ENCODE peak calls at places on chromosome 17, in five cellular contexts. One of them, this sample, is unnamed.

GRCh38 chr17:19433240-19433639 is 22.2 kb downstream of the RNF112 start:
- DNase-seq in omental fat pad: no peak
- DNase-seq in ovary: no peak
- DNase-seq in SK-N-SH: no peak
- DNase-seq in GM13977: no peak
- DNase-seq in this sample: no peak

GRCh38 chr17:82299452-82299851 is 18.0 kb downstream of the CD7 start:
- DNase-seq in omental fat pad: no peak
- DNase-seq in ovary: no peak
- DNase-seq in SK-N-SH: no peak
- DNase-seq in GM13977: no peak
- DNase-seq in this sample: no peak

GRCh38 chr17:50266384-50267073 is 7.7 kb upstream of the TMEM92 start:
- DNase-seq in omental fat pad: no peak
- DNase-seq in ovary: peak; percentile 78
- DNase-seq in SK-N-SH: peak; percentile 82
- DNase-seq in GM13977: peak; percentile 17
- DNase-seq in this sample: peak; percentile 67

GRCh38 chr17:46764709-46765401 is 53.6 kb downstream of the WNT3 start:
- DNase-seq in omental fat pad: no peak
- DNase-seq in ovary: no peak
- DNase-seq in SK-N-SH: peak; percentile 59
- DNase-seq in GM13977: no peak
- DNase-seq in this sample: no peak

GRCh38 chr17:77506371-77506991 is 365.7 kb downstream of the SEC14L1 start:
- DNase-seq in omental fat pad: no peak
- DNase-seq in ovary: no peak
- DNase-seq in SK-N-SH: peak; percentile 36
- DNase-seq in GM13977: peak; percentile 7
- DNase-seq in this sample: no peak

GRCh38 chr17:2542456-2542855 is 30.8 kb upstream of the METTL16 start:
- DNase-seq in omental fat pad: no peak
- DNase-seq in ovary: no peak
- DNase-seq in SK-N-SH: no peak
- DNase-seq in GM13977: peak; percentile 44
- DNase-seq in this sample: no peak

GRCh38 chr17:56320443-56320842 is 167.2 kb downstream of the ANKFN1 start:
- DNase-seq in omental fat pad: no peak
- DNase-seq in ovary: no peak
- DNase-seq in SK-N-SH: no peak
- DNase-seq in GM13977: no peak
- DNase-seq in this sample: no peak

GRCh38 chr17:67712375-67712774 is 5.4 kb upstream of the NOL11 start:
- DNase-seq in omental fat pad: no peak
- DNase-seq in ovary: no peak
- DNase-seq in SK-N-SH: no peak
- DNase-seq in GM13977: no peak
- DNase-seq in this sample: no peak

GRCh38 chr17:32461498-32461852 is 17.2 kb downstream of the PSMD11 start:
- DNase-seq in omental fat pad: no peak
- DNase-seq in ovary: no peak
- DNase-seq in SK-N-SH: no peak
- DNase-seq in GM13977: no peak
- DNase-seq in this sample: no peak

GRCh38 chr17:12927001-12927400 is 90.8 kb downstream of the ELAC2 start:
- DNase-seq in omental fat pad: no peak
- DNase-seq in ovary: no peak
- DNase-seq in SK-N-SH: no peak
- DNase-seq in GM13977: no peak
- DNase-seq in this sample: no peak

GRCh38 chr17:66964930-66965800 is 658 bp downstream of the CACNG4 start:
- DNase-seq in omental fat pad: no peak
- DNase-seq in ovary: no peak
- DNase-seq in SK-N-SH: peak; percentile 99
- DNase-seq in GM13977: peak; percentile 87
- DNase-seq in this sample: no peak

GRCh38 chr17:50265212-50265611 is 9.1 kb upstream of the TMEM92 start:
- DNase-seq in omental fat pad: no peak
- DNase-seq in ovary: peak; percentile 19
- DNase-seq in SK-N-SH: peak; percentile 49
- DNase-seq in GM13977: no peak
- DNase-seq in this sample: no peak

GRCh38 chr17:83146347-83146746 is 66.9 kb downstream of the METRNL start:
- DNase-seq in omental fat pad: no peak
- DNase-seq in ovary: no peak
- DNase-seq in SK-N-SH: no peak
- DNase-seq in GM13977: no peak
- DNase-seq in this sample: no peak

GRCh38 chr17:20225162-20226115 is 216.3 kb downstream of the SPECC1 start:
- DNase-seq in omental fat pad: no peak
- DNase-seq in ovary: no peak
- DNase-seq in SK-N-SH: peak; percentile 14
- DNase-seq in GM13977: no peak
- DNase-seq in this sample: no peak

GRCh38 chr17:55710410-55710809 is 12.3 kb downstream of the TMEM100 start:
- DNase-seq in omental fat pad: no peak
- DNase-seq in ovary: no peak
- DNase-seq in SK-N-SH: no peak
- DNase-seq in GM13977: no peak
- DNase-seq in this sample: no peak

GRCh38 chr17:63452979-63453551 is 7.0 kb upstream of the CYB561 start:
- DNase-seq in omental fat pad: no peak
- DNase-seq in ovary: no peak
- DNase-seq in SK-N-SH: peak; percentile 32
- DNase-seq in GM13977: no peak
- DNase-seq in this sample: no peak

GRCh38 chr17:81553616-81554181 is 1.5 kb upstream of the FAAP100 start:
- DNase-seq in omental fat pad: no peak
- DNase-seq in ovary: peak; percentile 59
- DNase-seq in SK-N-SH: peak; percentile 83
- DNase-seq in GM13977: no peak
- DNase-seq in this sample: no peak

GRCh38 chr17:46158323-46159296 is 34.6 kb downstream of the KANSL1 start:
- DNase-seq in omental fat pad: no peak
- DNase-seq in ovary: no peak
- DNase-seq in SK-N-SH: no peak
- DNase-seq in GM13977: no peak
- DNase-seq in this sample: no peak

GRCh38 chr17:4969551-4970231 is 2.1 kb upstream of the SPAG7 start:
- DNase-seq in omental fat pad: no peak
- DNase-seq in ovary: no peak
- DNase-seq in SK-N-SH: no peak
- DNase-seq in GM13977: no peak
- DNase-seq in this sample: no peak

GRCh38 chr17:46878055-46878454 is 26.7 kb downstream of the WNT9B start:
- DNase-seq in omental fat pad: no peak
- DNase-seq in ovary: peak; percentile 19
- DNase-seq in SK-N-SH: no peak
- DNase-seq in GM13977: no peak
- DNase-seq in this sample: no peak

GRCh38 chr17:64992325-64992802 is 64.2 kb downstream of the GNA13 start:
- DNase-seq in omental fat pad: no peak
- DNase-seq in ovary: no peak
- DNase-seq in SK-N-SH: no peak
- DNase-seq in GM13977: no peak
- DNase-seq in this sample: no peak

GRCh38 chr17:56812971-56813388 is 20.7 kb downstream of the C17orf67 start:
- DNase-seq in omental fat pad: no peak
- DNase-seq in ovary: no peak
- DNase-seq in SK-N-SH: peak; percentile 55
- DNase-seq in GM13977: no peak
- DNase-seq in this sample: no peak

GRCh38 chr17:30586818-30587595 is 109.8 kb downstream of the GOSR1 start:
- DNase-seq in omental fat pad: no peak
- DNase-seq in ovary: no peak
- DNase-seq in SK-N-SH: no peak
- DNase-seq in GM13977: no peak
- DNase-seq in this sample: no peak

GRCh38 chr17:43169561-43170139 is 1.4 kb upstream of the NBR1 start:
- DNase-seq in omental fat pad: no peak
- DNase-seq in ovary: peak; percentile 48
- DNase-seq in SK-N-SH: peak; percentile 49
- DNase-seq in GM13977: peak; percentile 22
- DNase-seq in this sample: no peak

GRCh38 chr17:41421116-41421515 is 3.3 kb downstream of the KRT37 start:
- DNase-seq in omental fat pad: no peak
- DNase-seq in ovary: no peak
- DNase-seq in SK-N-SH: no peak
- DNase-seq in GM13977: no peak
- DNase-seq in this sample: no peak

GRCh38 chr17:14752007-14752406 is 451.1 kb downstream of the HS3ST3B1 start:
- DNase-seq in omental fat pad: no peak
- DNase-seq in ovary: no peak
- DNase-seq in SK-N-SH: no peak
- DNase-seq in GM13977: no peak
- DNase-seq in this sample: no peak

GRCh38 chr17:32314636-32315035 is 27.3 kb downstream of the C17orf75 start:
- DNase-seq in omental fat pad: no peak
- DNase-seq in ovary: no peak
- DNase-seq in SK-N-SH: no peak
- DNase-seq in GM13977: no peak
- DNase-seq in this sample: no peak

GRCh38 chr17:48554412-48555090 is 9.6 kb upstream of the HOXB2 start:
- DNase-seq in omental fat pad: no peak
- DNase-seq in ovary: no peak
- DNase-seq in SK-N-SH: no peak
- DNase-seq in GM13977: no peak
- DNase-seq in this sample: no peak

GRCh38 chr17:64155751-64156544 is 26.0 kb upstream of the ERN1 start:
- DNase-seq in omental fat pad: no peak
- DNase-seq in ovary: no peak
- DNase-seq in SK-N-SH: no peak
- DNase-seq in GM13977: no peak
- DNase-seq in this sample: no peak

GRCh38 chr17:56912105-56912999 is 1.5 kb downstream of the TRIM25 start:
- DNase-seq in omental fat pad: no peak
- DNase-seq in ovary: peak; percentile 62
- DNase-seq in SK-N-SH: no peak
- DNase-seq in GM13977: no peak
- DNase-seq in this sample: no peak

GRCh38 chr17:32755045-32755805 is 121.7 kb downstream of the MYO1D start:
- DNase-seq in omental fat pad: no peak
- DNase-seq in ovary: no peak
- DNase-seq in SK-N-SH: peak; percentile 66
- DNase-seq in GM13977: peak; percentile 46
- DNase-seq in this sample: no peak

GRCh38 chr17:68697850-68698313 is 96.7 kb upstream of the FAM20A start:
- DNase-seq in omental fat pad: no peak
- DNase-seq in ovary: peak; percentile 62
- DNase-seq in SK-N-SH: no peak
- DNase-seq in GM13977: no peak
- DNase-seq in this sample: no peak

GRCh38 chr17:39997543-39997942 is 16.9 kb downstream of the PSMD3 start:
- DNase-seq in omental fat pad: no peak
- DNase-seq in ovary: no peak
- DNase-seq in SK-N-SH: no peak
- DNase-seq in GM13977: no peak
- DNase-seq in this sample: no peak
- TF ChIP-seq CTCF in omental fat pad: no peak
- TF ChIP-seq CTCF in ovary: no peak
- TF ChIP-seq CTCF in SK-N-SH: no peak
- TF ChIP-seq CTCF in GM13977: no peak
- TF ChIP-seq CTCF in this sample: no peak

GRCh38 chr17:33948299-33948698 is 306.8 kb upstream of the CCL2 start:
- DNase-seq in omental fat pad: no peak
- DNase-seq in ovary: no peak
- DNase-seq in SK-N-SH: no peak
- DNase-seq in GM13977: no peak
- DNase-seq in this sample: no peak

GRCh38 chr17:33944412-33944811 is 310.7 kb upstream of the CCL2 start:
- DNase-seq in omental fat pad: no peak
- DNase-seq in ovary: no peak
- DNase-seq in SK-N-SH: no peak
- DNase-seq in GM13977: no peak
- DNase-seq in this sample: no peak

GRCh38 chr17:33944826-33945225 is 310.3 kb upstream of the CCL2 start:
- DNase-seq in omental fat pad: no peak
- DNase-seq in ovary: no peak
- DNase-seq in SK-N-SH: no peak
- DNase-seq in GM13977: no peak
- DNase-seq in this sample: no peak

GRCh38 chr17:33947762-33948161 is 307.3 kb upstream of the CCL2 start:
- DNase-seq in omental fat pad: no peak
- DNase-seq in ovary: no peak
- DNase-seq in SK-N-SH: no peak
- DNase-seq in GM13977: no peak
- DNase-seq in this sample: no peak

GRCh38 chr17:33945641-33946546 is 309.2 kb upstream of the CCL2 start:
- DNase-seq in omental fat pad: no peak
- DNase-seq in ovary: no peak
- DNase-seq in SK-N-SH: no peak
- DNase-seq in GM13977: no peak
- DNase-seq in this sample: no peak
- TF ChIP-seq CTCF in omental fat pad: no peak
- TF ChIP-seq CTCF in ovary: no peak
- TF ChIP-seq CTCF in SK-N-SH: no peak
- TF ChIP-seq CTCF in GM13977: no peak
- TF ChIP-seq CTCF in this sample: no peak

GRCh38 chr17:28056276-28056620 is 13.8 kb downstream of the NLK start:
- DNase-seq in omental fat pad: no peak
- DNase-seq in ovary: no peak
- DNase-seq in SK-N-SH: no peak
- DNase-seq in GM13977: no peak
- DNase-seq in this sample: no peak
- TF ChIP-seq CTCF in omental fat pad: no peak
- TF ChIP-seq CTCF in ovary: no peak
- TF ChIP-seq CTCF in SK-N-SH: no peak
- TF ChIP-seq CTCF in GM13977: no peak
- TF ChIP-seq CTCF in this sample: no peak

DNA sequence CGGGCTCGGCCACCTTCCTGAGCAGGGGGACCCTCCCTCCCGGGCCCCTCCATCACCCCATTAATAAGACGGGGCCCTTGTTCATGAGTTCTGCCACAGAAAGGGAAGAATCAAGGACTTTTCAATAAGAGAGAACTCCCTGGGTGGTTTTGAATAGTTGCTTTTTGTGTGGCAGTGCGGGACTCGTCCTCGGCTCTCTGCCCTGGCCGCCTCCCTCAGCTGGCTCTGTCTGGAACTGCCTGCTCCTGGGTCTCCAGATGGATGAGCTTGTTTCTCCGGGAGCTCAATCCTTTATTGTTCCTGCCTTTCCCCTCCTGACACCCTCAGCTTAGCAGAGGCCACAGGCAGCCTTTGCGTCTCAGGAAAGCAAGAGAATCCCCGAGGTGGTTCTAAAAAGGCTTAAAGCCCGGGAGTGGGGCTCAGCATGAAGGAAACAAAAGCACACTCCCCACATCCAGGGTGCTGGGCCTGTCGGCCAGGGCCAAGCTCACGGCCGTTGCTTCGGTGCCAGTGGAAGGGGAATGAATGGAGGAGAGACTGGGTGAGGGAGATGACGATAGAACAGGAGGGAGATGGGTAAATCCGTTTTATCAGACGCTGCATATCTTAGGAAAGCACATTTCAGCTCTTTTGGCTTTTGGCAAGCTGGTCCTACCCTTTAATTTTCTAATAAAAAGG is 60.2 kb downstream of the RAI1 start:
- DNase-seq in omental fat pad: no peak
- DNase-seq in ovary: peak; percentile 58
- DNase-seq in SK-N-SH: peak; percentile 72
- DNase-seq in GM13977: no peak
- DNase-seq in this sample: no peak
- TF ChIP-seq CTCF in omental fat pad: no peak
- TF ChIP-seq CTCF in ovary: peak; percentile 16
- TF ChIP-seq CTCF in SK-N-SH: no peak
- TF ChIP-seq CTCF in GM13977: no peak
- TF ChIP-seq CTCF in this sample: peak; percentile 59